ENCODE peak calls at places on chromosomes 2 and 18, in five cellular contexts. L, N, X, D and Y are unnamed samples. For H3K36me3, the result is how much of the 10 kb centered on the place peaks cover.

GRCh38 chr18:70464343-70465114 is 175.7 kb downstream of the SOCS6 start:
- DNase-seq in L (peak), N (no peak), X (peak), D (peak), Y (peak)

GRCh38 chr18:59478591-59478990 is 119.5 kb upstream of the LMAN1 start:
- DNase-seq in L (no peak), N (no peak), X (no peak), D (no peak), Y (no peak)

GRCh38 chr2:37084797-37085196 is 479 bp downstream of the GPATCH11 start:
- DNase-seq in L (no peak), N (no peak), X (no peak), D (no peak), Y (no peak)

GRCh38 chr2:17179145-17179808 is 339.0 kb downstream of the RAD51AP2 start:
- DNase-seq in L (no peak), N (no peak), X (no peak), D (no peak), Y (no peak)

GRCh38 chr18:75244336-75244735 is 33.7 kb downstream of the TSHZ1 start:
- DNase-seq in L (peak), N (no peak), X (peak), D (peak), Y (no peak)

GRCh38 chr2:27735263-27735904 is 36.1 kb upstream of the MRPL33 start:
- DNase-seq in L (peak), N (no peak), X (peak), D (peak), Y (no peak)

GRCh38 chr18:23684515-23685197 is 4.6 kb upstream of the LAMA3 start:
- DNase-seq in L (no peak), N (no peak), X (no peak), D (no peak), Y (no peak)

GRCh38 chr18:35024965-35025364 is 16.2 kb upstream of the MAPRE2 start:
- DNase-seq in L (no peak), N (no peak), X (no peak), D (no peak), Y (no peak)

GRCh38 chr18:59560556-59560955 is 136.7 kb downstream of the CCBE1 start:
- DNase-seq in L (no peak), N (no peak), X (no peak), D (no peak), Y (no peak)

GRCh38 chr2:96824079-96824870 is 8.2 kb downstream of the CNNM3 start:
- DNase-seq in L (no peak), N (no peak), X (no peak), D (peak), Y (no peak)

GRCh38 chr2:156999657-157000056 is 257.8 kb upstream of the GALNT5 start:
- DNase-seq in L (no peak), N (no peak), X (no peak), D (no peak), Y (no peak)

GRCh38 chr18:38321262-38321661 is 755.7 kb upstream of the CELF4 start:
- DNase-seq in L (no peak), N (no peak), X (no peak), D (no peak), Y (no peak)

GRCh38 chr2:172462393-172463381 is 35.3 kb downstream of the ITGA6 start:
- DNase-seq in L (no peak), N (no peak), X (no peak), D (no peak), Y (peak)

GRCh38 chr2:130756041-130756720 is 841 bp downstream of the AMER3 start:
- DNase-seq in L (peak), N (no peak), X (peak), D (peak), Y (peak)

GRCh38 chr2:45849491-45850283 is 198.2 kb downstream of the PRKCE start:
- DNase-seq in L (no peak), N (no peak), X (no peak), D (no peak), Y (no peak)

GRCh38 chr2:6787376-6787775 is 78.3 kb downstream of the CMPK2 start:
- DNase-seq in L (no peak), N (no peak), X (no peak), D (no peak), Y (no peak)

GRCh38 chr2:181955010-181955409 is 30.6 kb upstream of the PPP1R1C start:
- DNase-seq in L (no peak), N (no peak), X (no peak), D (no peak), Y (no peak)

GRCh38 chr2:157839162-157839801 is 36.8 kb downstream of the ACVR1 start:
- DNase-seq in L (no peak), N (no peak), X (peak), D (peak), Y (no peak)

GRCh38 chr2:72833084-72833714 is 7.4 kb upstream of the EXOC6B start:
- DNase-seq in L (no peak), N (no peak), X (no peak), D (no peak), Y (peak)

GRCh38 chr18:77081387-77081773 is 51.2 kb downstream of the MBP start:
- DNase-seq in L (no peak), N (no peak), X (no peak), D (no peak), Y (no peak)

GRCh38 chr2:196962325-196962724 is 35.8 kb upstream of the PGAP1 start:
- DNase-seq in L (no peak), N (no peak), X (no peak), D (no peak), Y (no peak)

GRCh38 chr2:215371915-215372897 is 60.3 kb downstream of the ATIC start:
- DNase-seq in L (no peak), N (no peak), X (no peak), D (no peak), Y (no peak)
- H3K36me3 ChIP-seq in L (under half), N (under half), X (under half), D (half or more), Y (under half)

GRCh38 chr2:216144372-216144771 is 35.2 kb downstream of the XRCC5 start:
- DNase-seq in L (no peak), N (no peak), X (no peak), D (no peak), Y (no peak)

GRCh38 chr2:216146573-216146972 is 37.4 kb downstream of the XRCC5 start:
- DNase-seq in L (no peak), N (no peak), X (no peak), D (peak), Y (no peak)

GRCh38 chr2:216144857-216145256 is 35.7 kb downstream of the XRCC5 start:
- DNase-seq in L (no peak), N (no peak), X (no peak), D (no peak), Y (no peak)

GRCh38 chr2:216139884-216140283 is 30.7 kb downstream of the XRCC5 start:
- DNase-seq in L (no peak), N (no peak), X (peak), D (peak), Y (peak)

GRCh38 chr2:216142540-216142939 is 33.4 kb downstream of the XRCC5 start:
- DNase-seq in L (no peak), N (no peak), X (no peak), D (no peak), Y (no peak)
- H3K36me3 ChIP-seq in L (under half), N (under half), X (half or more), D (half or more), Y (under half)

GRCh38 chr18:31877900-31878299 is 65.0 kb downstream of the TRAPPC8 start:
- DNase-seq in L (no peak), N (no peak), X (no peak), D (no peak), Y (no peak)
- H3K36me3 ChIP-seq in L (under half), N (under half), X (under half), D (under half), Y (under half)

GRCh38 chr18:51074605-51075004 is 44.6 kb downstream of the SMAD4 start:
- DNase-seq in L (no peak), N (no peak), X (no peak), D (no peak), Y (no peak)
- H3K36me3 ChIP-seq in L (under half), N (under half), X (half or more), D (under half), Y (under half)